ENCODE peak calls at places on chromosomes 3 and 15, in eight cellular contexts. N, L, A, Z, V, W, M and Y are unnamed samples.

GRCh38 chr15:58459045-58459444 is 27.3 kb downstream of the LIPC start:
- DNase-seq in N (no peak), L (no peak), A (no peak), Z (no peak), V (no peak), W (no peak), M (no peak), Y (no peak)

GRCh38 chr15:51493892-51494291 is 128.7 kb downstream of the DMXL2 start:
- DNase-seq in N (no peak), L (no peak), A (no peak), Z (no peak), V (no peak), W (no peak), M (no peak), Y (no peak)

GRCh38 chr15:60695713-60696522 is 217.0 kb upstream of the ICE2 start:
- DNase-seq in N (no peak), L (no peak), A (no peak), Z (no peak), V (peak; percentile 88), W (no peak), M (peak; percentile 47), Y (no peak)

GRCh38 chr3:45126730-45127129 is 19.4 kb downstream of the CDCP1 start:
- DNase-seq in N (no peak), L (no peak), A (no peak), Z (no peak), V (no peak), W (no peak), M (no peak), Y (no peak)

GRCh38 chr3:72997421-72997961 is 880 bp downstream of the PPP4R2 start:
- DNase-seq in N (peak; percentile 51), L (peak; percentile 62), A (peak; percentile 77), Z (peak; percentile 13), V (peak; percentile 64), W (peak; percentile 44), M (no peak), Y (no peak)

GRCh38 chr3:107988464-107989156 is 102.2 kb downstream of the CD47 start:
- DNase-seq in N (no peak), L (peak; percentile 28), A (no peak), Z (no peak), V (no peak), W (peak; percentile 38), M (peak; percentile 5), Y (peak; percentile 8)

GRCh38 chr3:19881036-19881435 is 53.0 kb downstream of the EFHB start:
- DNase-seq in N (no peak), L (no peak), A (no peak), Z (no peak), V (no peak), W (no peak), M (no peak), Y (no peak)

GRCh38 chr3:159860727-159861126 is 127.9 kb upstream of the IL12A start:
- DNase-seq in N (no peak), L (no peak), A (peak; percentile 7), Z (no peak), V (no peak), W (peak; percentile 74), M (no peak), Y (no peak)

GRCh38 chr15:76398301-76398700 is 61.7 kb downstream of the ISL2 start:
- DNase-seq in N (no peak), L (no peak), A (no peak), Z (peak; percentile 90), V (no peak), W (no peak), M (no peak), Y (no peak)

GRCh38 chr15:52805351-52806283 is 15.5 kb upstream of the ONECUT1 start:
- DNase-seq in N (no peak), L (no peak), A (no peak), Z (no peak), V (no peak), W (no peak), M (no peak), Y (no peak)

GRCh38 chr3:127065561-127066270 is 82.8 kb downstream of the PLXNA1 start:
- DNase-seq in N (no peak), L (no peak), A (no peak), Z (no peak), V (no peak), W (no peak), M (no peak), Y (no peak)

GRCh38 chr3:25558796-25559195 is 105.9 kb downstream of the TOP2B start:
- DNase-seq in N (no peak), L (no peak), A (no peak), Z (no peak), V (no peak), W (no peak), M (no peak), Y (no peak)

GRCh38 chr3:42014949-42015533 is 53.1 kb upstream of the ULK4 start:
- DNase-seq in N (peak; percentile 67), L (peak; percentile 74), A (peak; percentile 91), Z (peak; percentile 77), V (peak; percentile 56), W (peak; percentile 50), M (no peak), Y (peak; percentile 29)

GRCh38 chr15:96359371-96359771 is 28.9 kb downstream of the NR2F2 start:
- DNase-seq in N (no peak), L (no peak), A (no peak), Z (no peak), V (no peak), W (no peak), M (no peak), Y (no peak)

GRCh38 chr3:189222927-189223706 is 51.3 kb downstream of the TPRG1 start:
- DNase-seq in N (no peak), L (no peak), A (no peak), Z (peak; percentile 4), V (no peak), W (no peak), M (no peak), Y (no peak)

GRCh38 chr3:180267202-180267843 is 230.6 kb upstream of the PEX5L start:
- DNase-seq in N (no peak), L (peak; percentile 41), A (no peak), Z (no peak), V (no peak), W (no peak), M (no peak), Y (no peak)

GRCh38 chr3:180180795-180181194 is 144.1 kb upstream of the PEX5L start:
- DNase-seq in N (no peak), L (no peak), A (no peak), Z (no peak), V (no peak), W (no peak), M (no peak), Y (no peak)

GRCh38 chr15:45634442-45635190 is at the start of gene SQOR:
- DNase-seq in N (peak; percentile 69), L (peak; percentile 87), A (peak; percentile 89), Z (peak; percentile 4), V (peak; percentile 89), W (peak; percentile 59), M (peak; percentile 46), Y (no peak)

GRCh38 chr3:185818267-185818875 is 6.5 kb downstream of the IGF2BP2 start:
- DNase-seq in N (no peak), L (no peak), A (no peak), Z (no peak), V (no peak), W (no peak), M (no peak), Y (no peak)

GRCh38 chr3:187242900-187243299 is 45.6 kb downstream of the RTP1 start:
- DNase-seq in N (no peak), L (no peak), A (no peak), Z (no peak), V (no peak), W (no peak), M (no peak), Y (no peak)

GRCh38 chr3:157087398-157088132 is 72.4 kb downstream of the CCNL1 start:
- DNase-seq in N (no peak), L (peak; percentile 75), A (no peak), Z (no peak), V (no peak), W (no peak), M (no peak), Y (no peak)

GRCh38 chr15:40420793-40421192 is 15.2 kb downstream of the IVD start:
- DNase-seq in N (no peak), L (peak; percentile 80), A (no peak), Z (no peak), V (no peak), W (no peak), M (no peak), Y (no peak)

GRCh38 chr3:158420654-158421396 is 150.2 kb upstream of the MLF1 start:
- DNase-seq in N (no peak), L (no peak), A (no peak), Z (no peak), V (no peak), W (no peak), M (no peak), Y (no peak)

GRCh38 chr3:184552296-184552695 is 9.3 kb upstream of the EPHB3 start:
- DNase-seq in N (no peak), L (no peak), A (no peak), Z (no peak), V (no peak), W (no peak), M (no peak), Y (no peak)

GRCh38 chr15:67130673-67131601 is 65.5 kb downstream of the SMAD3 start:
- DNase-seq in N (no peak), L (no peak), A (no peak), Z (no peak), V (no peak), W (no peak), M (no peak), Y (no peak)

GRCh38 chr3:197891-198491 is 1.4 kb downstream of the CHL1 start:
- DNase-seq in N (peak; percentile 40), L (no peak), A (no peak), Z (no peak), V (no peak), W (no peak), M (no peak), Y (no peak)

GRCh38 chr15:53716909-53717878 is 42.3 kb downstream of the WDR72 start:
- DNase-seq in N (no peak), L (peak; percentile 44), A (peak; percentile 20), Z (peak; percentile 27), V (no peak), W (no peak), M (no peak), Y (no peak)

GRCh38 chr15:28153492-28154119 is 54.5 kb upstream of the OCA2 start:
- DNase-seq in N (no peak), L (no peak), A (no peak), Z (no peak), V (no peak), W (no peak), M (no peak), Y (no peak)

GRCh38 chr3:127670229-127670559 is 2.6 kb upstream of the ABTB1 start:
- DNase-seq in N (no peak), L (no peak), A (no peak), Z (no peak), V (no peak), W (no peak), M (no peak), Y (no peak)

GRCh38 chr3:197333901-197334639 is 35.7 kb upstream of the DLG1 start:
- DNase-seq in N (no peak), L (no peak), A (no peak), Z (no peak), V (no peak), W (no peak), M (no peak), Y (no peak)